ENCODE peak calls at places on chromosomes 1 and 21, in four cellular contexts. A is GM23248, U is activated T-cell treated with anti-CD3 and anti-CD28 coated beads for 1 hour, W is uterus. J is an unnamed sample.

GRCh38 chr1:87226341-87226760 is 102.3 kb upstream of the LMO4 start:
- DNase-seq in A (peak), U (no peak), W (peak), J (no peak)

GRCh38 chr21:32666258-32666657 is 54.1 kb upstream of the CFAP298 start:
- DNase-seq in A (no peak), U (no peak), W (no peak), J (no peak)

GRCh38 chr1:205423814-205424399 is 2.1 kb upstream of the LEMD1 start:
- DNase-seq in A (no peak), U (no peak), W (no peak), J (no peak)

GRCh38 chr1:231734417-231734816 is 107.8 kb downstream of the DISC1 start:
- DNase-seq in A (no peak), U (no peak), W (no peak), J (no peak)

GRCh38 chr21:39111928-39112327 is 71.3 kb downstream of the PSMG1 start:
- DNase-seq in A (peak), U (no peak), W (no peak), J (no peak)

GRCh38 chr1:94281361-94282142 is 44.2 kb upstream of the ARHGAP29 start:
- DNase-seq in A (no peak), U (no peak), W (no peak), J (no peak)

GRCh38 chr1:222732216-222733159 is 4.5 kb upstream of the FAM177B start:
- DNase-seq in A (no peak), U (no peak), W (no peak), J (no peak)

GRCh38 chr1:156484480-156485058 is 16.0 kb downstream of the MEF2D start:
- DNase-seq in A (no peak), U (no peak), W (no peak), J (no peak)

GRCh38 chr1:76690784-76691183 is 176.5 kb upstream of the ST6GALNAC5 start:
- DNase-seq in A (peak), U (no peak), W (no peak), J (no peak)

GRCh38 chr1:186286615-186287317 is 88.3 kb downstream of the TPR start:
- DNase-seq in A (peak), U (no peak), W (no peak), J (no peak)

GRCh38 chr1:226060976-226061792 is 1.3 kb upstream of the H3-3A start:
- DNase-seq in A (peak), U (no peak), W (no peak), J (no peak)

GRCh38 chr1:24694380-24694843 is 50.8 kb upstream of the CLIC4 start:
- DNase-seq in A (peak), U (no peak), W (no peak), J (no peak)

GRCh38 chr1:20728371-20729154 is 3.9 kb downstream of the SH2D5 start:
- DNase-seq in A (no peak), U (no peak), W (no peak), J (no peak)

GRCh38 chr1:9439074-9439761 is 100.0 kb upstream of the SLC25A33 start:
- DNase-seq in A (peak), U (no peak), W (peak), J (no peak)

GRCh38 chr1:17798799-17799382 is 43.8 kb downstream of the ACTL8 start:
- DNase-seq in A (no peak), U (no peak), W (no peak), J (no peak)

GRCh38 chr1:200925821-200926220 is 31.1 kb downstream of the INAVA start:
- DNase-seq in A (peak), U (no peak), W (no peak), J (no peak)

GRCh38 chr21:45109831-45110492 is 35.6 kb downstream of the ADARB1 start:
- DNase-seq in A (no peak), U (peak), W (no peak), J (no peak)

GRCh38 chr1:62508187-62508758 is 71.4 kb downstream of the USP1 start:
- DNase-seq in A (peak), U (no peak), W (no peak), J (no peak)

GRCh38 chr1:151820940-151821339 is 10.7 kb downstream of the RORC start:
- DNase-seq in A (no peak), U (no peak), W (no peak), J (no peak)

GRCh38 chr21:38343691-38344090 is 86.9 kb downstream of the KCNJ15 start:
- DNase-seq in A (peak), U (no peak), W (no peak), J (no peak)

GRCh38 chr1:101264699-101265098 is 27.9 kb downstream of the S1PR1 start:
- DNase-seq in A (no peak), U (no peak), W (peak), J (no peak)

GRCh38 chr1:156754219-156754618 is 2.7 kb upstream of the HDGF start:
- DNase-seq in A (no peak), U (no peak), W (no peak), J (no peak)

GRCh38 chr1:53140451-53140850 is 2.0 kb downstream of the SLC1A7 start:
- DNase-seq in A (no peak), U (no peak), W (no peak), J (no peak)

GRCh38 chr1:161473363-161473762 is 31.9 kb upstream of the FCGR2A start:
- DNase-seq in A (peak), U (no peak), W (no peak), J (no peak)

GRCh38 chr1:5943373-5944068 is 48.7 kb downstream of the NPHP4 start:
- DNase-seq in A (no peak), U (no peak), W (no peak), J (no peak)

GRCh38 chr1:200970771-200971427 is 52.6 kb downstream of the KIF21B start:
- DNase-seq in A (no peak), U (no peak), W (no peak), J (no peak)